ENCODE peak calls at places on chromosomes 4 and X, in seven cellular contexts. N is GM12878, U is K562, X is HCT116, K is H1, S is HepG2, F is endothelial cell of umbilical vein. Q is an unnamed sample. For H3K9me3, the result is how much of the 10 kb centered on the place peaks cover.

GRCh38 chr4:46886711-46887110 is 22.3 kb downstream of the COX7B2 start:
- DNase-seq in N (no peak), U (no peak), X (no peak), K (no peak), S (peak), F (peak), Q (no peak)

GRCh38 chr4:25351777-25352421 is 25.2 kb upstream of the ANAPC4 start:
- DNase-seq in N (no peak), U (no peak), X (no peak), K (no peak), S (no peak), F (peak), Q (no peak)

GRCh38 chrX:85992811-85993229 is 54.5 kb downstream of the CHM start:
- DNase-seq in N (no peak), U (no peak), X (peak), K (no peak), S (peak), F (peak), Q (no peak)

GRCh38 chrX:27236681-27237080 is 226.5 kb downstream of the PPP4R3C start:
- DNase-seq in N (no peak), U (no peak), X (no peak), K (no peak), S (peak), F (no peak), Q (no peak)

GRCh38 chr4:157075811-157076577 is at the start of gene GLRB:
- DNase-seq in N (no peak), U (no peak), X (no peak), K (peak), S (no peak), F (peak), Q (no peak)

GRCh38 chr4:104615496-104615895 is 120.8 kb upstream of the CXXC4 start:
- DNase-seq in N (no peak), U (no peak), X (no peak), K (no peak), S (no peak), F (no peak), Q (no peak)

GRCh38 chr4:8761824-8762205 is 109.8 kb downstream of the HMX1 start:
- DNase-seq in N (no peak), U (no peak), X (no peak), K (no peak), S (no peak), F (no peak), Q (no peak)

GRCh38 chr4:145909331-145909730 is 29.3 kb downstream of the ZNF827 start:
- DNase-seq in N (no peak), U (peak), X (no peak), K (peak), S (no peak), F (no peak), Q (no peak)

GRCh38 chr4:61204353-61204752 is 4.2 kb downstream of the ADGRL3 start:
- DNase-seq in N (no peak), U (no peak), X (no peak), K (no peak), S (peak), F (no peak), Q (no peak)

GRCh38 chr4:152161676-152162330 is 374.1 kb downstream of the FBXW7 start:
- DNase-seq in N (no peak), U (no peak), X (no peak), K (no peak), S (no peak), F (peak), Q (no peak)

GRCh38 chr4:173261052-173261451 is 73.1 kb downstream of the HMGB2 start:
- DNase-seq in N (no peak), U (no peak), X (no peak), K (no peak), S (no peak), F (no peak), Q (no peak)

GRCh38 chr4:21113496-21114213 is 413.4 kb downstream of the PACRGL start:
- DNase-seq in N (no peak), U (no peak), X (no peak), K (no peak), S (no peak), F (peak), Q (no peak)

GRCh38 chrX:16603822-16604221 is 46.1 kb upstream of the S100G start:
- DNase-seq in N (no peak), U (no peak), X (no peak), K (no peak), S (peak), F (peak), Q (no peak)

DNA sequence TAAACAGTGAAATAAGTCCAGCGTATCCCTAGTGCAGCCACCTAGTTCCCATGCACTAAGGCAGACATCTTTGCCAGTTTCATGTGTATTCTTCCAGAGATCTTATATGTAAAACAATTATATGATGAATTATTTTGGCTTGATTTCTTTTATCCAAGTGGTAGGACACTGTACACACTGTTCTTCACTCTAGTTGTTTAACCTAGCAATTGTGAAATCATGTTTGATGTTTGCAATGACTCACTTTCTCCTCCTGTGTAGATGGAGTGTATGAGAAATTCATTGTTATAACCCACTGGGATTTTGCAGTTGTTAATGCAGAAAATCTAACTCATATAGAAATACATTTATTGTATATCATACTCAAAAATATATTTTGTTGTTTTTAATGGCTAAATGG is 17.5 kb upstream of the TBC1D1 start:
- DNase-seq in N (no peak), U (no peak), X (no peak), K (no peak), S (peak), F (no peak), Q (no peak)
- TF ChIP-seq POLR2AphosphoS5 in N (no peak), U (no peak), X (no peak), K (no peak), S (no peak), F (no peak), Q (no peak)

DNA sequence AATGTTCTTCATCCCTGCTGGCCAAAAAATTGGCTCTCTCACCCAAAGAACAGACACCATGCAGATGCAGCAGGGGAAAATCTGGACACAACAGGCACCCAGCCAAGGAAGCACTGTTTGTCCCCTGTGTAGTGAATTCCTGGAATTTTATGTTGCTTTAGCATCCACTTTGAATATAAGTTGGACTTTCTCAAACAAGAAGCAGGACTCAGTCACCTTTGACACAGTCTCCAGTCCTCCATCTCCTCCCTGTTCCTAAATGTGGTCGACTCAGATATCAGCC is 11.8 kb downstream of the ZNF182 start:
- DNase-seq in N (no peak), U (no peak), X (no peak), K (no peak), S (no peak), F (no peak), Q (no peak)
- H3K9me3 ChIP-seq in N (under half), U (under half), X (under half), K (under half), S (under half), F (under half), Q (under half)

DNA sequence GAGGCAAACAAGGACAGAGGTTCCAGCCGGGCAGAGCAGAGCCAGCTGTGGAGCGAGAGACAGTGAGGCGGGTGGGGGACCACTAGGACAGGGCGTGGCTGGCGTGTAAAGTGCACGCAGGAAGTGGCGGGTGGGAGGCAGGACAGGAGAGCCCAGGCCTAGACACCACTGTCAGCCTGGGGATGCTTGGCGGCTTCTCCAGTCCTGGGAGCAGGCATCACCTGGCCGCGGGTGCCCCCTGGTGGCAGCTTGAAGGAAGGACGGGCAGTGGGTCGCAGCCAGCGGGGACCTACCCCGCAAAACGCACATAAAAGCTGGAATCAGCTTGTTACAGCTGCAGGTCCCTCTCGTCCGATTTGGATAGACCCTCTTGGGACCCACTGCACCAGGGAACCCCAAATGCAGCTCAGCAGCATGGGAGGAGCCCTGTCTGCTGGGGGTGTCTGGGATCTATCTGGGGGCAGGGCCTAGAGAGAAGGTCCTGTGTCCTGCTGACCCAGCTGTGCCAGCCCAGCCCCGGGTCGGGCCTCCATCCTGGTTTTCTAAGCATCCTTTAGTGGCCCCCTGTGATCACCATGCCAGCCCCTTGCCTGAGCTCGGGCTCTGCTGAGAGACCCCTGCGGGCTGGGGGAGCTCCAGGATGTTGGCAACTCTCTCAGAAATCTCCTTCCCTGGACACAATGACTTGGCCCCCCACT is 57.7 kb downstream of the WFS1 start:
- DNase-seq in N (no peak), U (peak), X (peak), K (peak), S (peak), F (peak), Q (no peak)
- TF ChIP-seq EZH2 in N (no peak), U (no peak), X (no peak), K (no peak), S (no peak), F (no peak), Q (no peak)

GRCh38 chrX:13055486-13055885 is 11.1 kb upstream of the FAM9C start:
- DNase-seq in N (no peak), U (no peak), X (no peak), K (no peak), S (no peak), F (no peak), Q (no peak)
- TF ChIP-seq POLR2AphosphoS5 in N (no peak), U (no peak), X (no peak), K (no peak), S (no peak), F (no peak), Q (no peak)

DNA sequence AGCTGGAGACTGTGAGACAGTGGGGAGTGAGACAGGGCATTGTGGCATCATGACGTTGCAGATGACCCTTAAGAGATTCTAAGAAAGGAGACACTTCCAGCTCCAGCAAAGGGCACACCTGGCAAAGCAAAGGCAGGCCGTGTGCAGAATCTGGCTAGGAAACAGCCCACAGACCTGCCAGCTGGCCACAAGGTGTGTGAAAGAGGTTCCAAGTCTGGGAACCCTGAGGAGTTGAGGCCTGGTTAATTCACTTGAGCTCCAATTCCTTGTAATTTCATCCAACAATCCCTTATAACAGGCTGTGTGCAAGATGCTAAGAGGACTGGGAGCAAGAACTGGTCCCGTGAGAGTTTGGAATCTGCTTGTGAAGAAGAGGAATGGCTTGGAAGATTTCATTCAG is 72.8 kb upstream of the FAM9A start:
- DNase-seq in N (no peak), U (no peak), X (no peak), K (no peak), S (no peak), F (no peak), Q (no peak)
- H3K9me3 ChIP-seq in N (under half), U (under half), X (under half), K (under half), S (under half), F (under half), Q (under half)